ENCODE peak calls at places on chromosome 7, in eight cellular contexts. O is spleen, L is Ammon's horn, K is NCI-H1105 treated with DMSO at 0.1 percent for 48 hours, U is foreskin keratinocyte, Y is H54, G is mesothelial cell of epicardium, W is HCEC 1CT. N is an unnamed sample.

GRCh38 chr7:36366005-36366583 is 23.6 kb upstream of the ANLN start:
- DNase-seq in O (no peak), L (no peak), K (no peak), U (no peak), Y (no peak), G (no peak), W (no peak), N (no peak)

GRCh38 chr7:7219216-7219615 is 36.9 kb downstream of the C1GALT1 start:
- DNase-seq in O (no peak), L (no peak), K (no peak), U (peak), Y (no peak), G (no peak), W (peak), N (no peak)

GRCh38 chr7:27661776-27662489 is 750 bp downstream of the HIBADH start:
- DNase-seq in O (peak), L (peak), K (peak), U (peak), Y (no peak), G (no peak), W (no peak), N (peak)

GRCh38 chr7:150451097-150451793 is 815 bp downstream of the GIMAP8 start:
- DNase-seq in O (peak), L (peak), K (no peak), U (no peak), Y (no peak), G (no peak), W (no peak), N (peak)

GRCh38 chr7:150997817-150998216 is 7.0 kb downstream of the NOS3 start:
- DNase-seq in O (no peak), L (no peak), K (no peak), U (no peak), Y (no peak), G (no peak), W (no peak), N (no peak)

GRCh38 chr7:98276241-98276761 is 5.2 kb upstream of the BRI3 start:
- DNase-seq in O (no peak), L (no peak), K (no peak), U (no peak), Y (no peak), G (no peak), W (peak), N (no peak)

GRCh38 chr7:28360739-28361138 is 51.6 kb upstream of the CREB5 start:
- DNase-seq in O (no peak), L (no peak), K (no peak), U (no peak), Y (no peak), G (no peak), W (no peak), N (no peak)

GRCh38 chr7:81414411-81414810 is 355.4 kb downstream of the HGF start:
- DNase-seq in O (no peak), L (no peak), K (no peak), U (peak), Y (no peak), G (no peak), W (no peak), N (no peak)

GRCh38 chr7:17939670-17940301 is 508 bp downstream of the SNX13 start:
- DNase-seq in O (no peak), L (peak), K (peak), U (peak), Y (peak), G (no peak), W (peak), N (peak)

GRCh38 chr7:142864980-142865747 is 10.3 kb downstream of the EPHB6 start:
- DNase-seq in O (no peak), L (no peak), K (no peak), U (no peak), Y (no peak), G (no peak), W (no peak), N (no peak)

GRCh38 chr7:158612546-158612945 is 24.9 kb upstream of the PTPRN2 start:
- DNase-seq in O (no peak), L (no peak), K (no peak), U (no peak), Y (no peak), G (no peak), W (no peak), N (no peak)

GRCh38 chr7:8210845-8211724 is 50.9 kb downstream of the ICA1 start:
- DNase-seq in O (no peak), L (no peak), K (no peak), U (no peak), Y (no peak), G (no peak), W (no peak), N (no peak)

GRCh38 chr7:70727861-70728260 is 404.1 kb upstream of the GALNT17 start:
- DNase-seq in O (no peak), L (no peak), K (no peak), U (no peak), Y (no peak), G (no peak), W (no peak), N (no peak)